ENCODE peak calls at places on chromosome 16, in four cellular contexts. Y is left ventricle myocardium inferior, A is PC-9, N is GM12864. Q is an unnamed sample.

GRCh38 chr16:87674405-87674804 is 72.1 kb downstream of the JPH3 start:
- DNase-seq in N (no peak), A (no peak), Y (no peak), Q (no peak)

GRCh38 chr16:3879258-3879886 is 1.1 kb downstream of the CREBBP start:
- DNase-seq in N (no peak), Y (peak), A (no peak), Q (peak)

GRCh38 chr16:21038197-21038596 is 112.4 kb downstream of the DNAH3 start:
- DNase-seq in Y (no peak), A (no peak), N (no peak), Q (no peak)

GRCh38 chr16:57092786-57093301 is 461 bp downstream of the CPNE2 start:
- DNase-seq in N (no peak), Y (peak), A (peak), Q (peak)

GRCh38 chr16:57916735-57917450 is 54.0 kb downstream of the CNGB1 start:
- DNase-seq in A (peak), N (no peak), Y (no peak), Q (peak)

GRCh38 chr16:11016993-11017392 is 72.6 kb downstream of the CLEC16A start:
- DNase-seq in N (no peak), A (peak), Y (peak), Q (peak)

GRCh38 chr16:4273858-4274291 is 1.1 kb upstream of the TFAP4 start:
- DNase-seq in Y (peak), N (no peak), A (peak), Q (peak)

GRCh38 chr16:23207485-23207884 is 24.9 kb downstream of the SCNN1G start:
- DNase-seq in N (no peak), A (no peak), Y (no peak), Q (no peak)

GRCh38 chr16:2420035-2420434 is 9.2 kb upstream of the CCNF start:
- DNase-seq in N (no peak), A (no peak), Y (no peak), Q (no peak)

GRCh38 chr16:67025151-67025550 is 3.8 kb upstream of the CBFB start:
- DNase-seq in Y (no peak), A (no peak), N (no peak), Q (no peak)

GRCh38 chr16:66904846-66905632 is 13.6 kb downstream of the CDH16 start:
- DNase-seq in Y (peak), N (no peak), A (no peak), Q (peak)

GRCh38 chr16:69709456-69710084 is 16.8 kb downstream of the NQO1 start:
- DNase-seq in N (peak), A (no peak), Y (no peak), Q (peak)

GRCh38 chr16:47660540-47660939 is 199.4 kb downstream of the PHKB start:
- DNase-seq in N (no peak), Y (no peak), A (no peak), Q (no peak)

GRCh38 chr16:57941016-57941656 is 29.8 kb downstream of the CNGB1 start:
- DNase-seq in Y (peak), N (no peak), A (peak), Q (peak)

GRCh38 chr16:53768593-53768992 is 64.6 kb downstream of the FTO start:
- DNase-seq in Y (no peak), A (peak), N (no peak), Q (peak)

GRCh38 chr16:48870141-48870540 is 260.2 kb upstream of the N4BP1 start:
- DNase-seq in A (no peak), Y (no peak), N (no peak), Q (no peak)

GRCh38 chr16:87000007-87000406 is 317.2 kb downstream of the C16orf95 start:
- DNase-seq in A (no peak), N (no peak), Y (no peak), Q (no peak)

GRCh38 chr16:70428178-70428998 is 10.5 kb downstream of the ST3GAL2 start:
- DNase-seq in A (peak), Y (peak), N (no peak), Q (peak)

GRCh38 chr16:5073279-5073629 is 1.6 kb downstream of the ALG1 start:
- DNase-seq in A (no peak), Y (no peak), N (no peak), Q (peak)

GRCh38 chr16:66682271-66682670 is 14.3 kb downstream of the CMTM4 start:
- DNase-seq in Y (no peak), N (no peak), A (no peak), Q (no peak)

GRCh38 chr16:27195068-27195741 is 8.1 kb upstream of the KDM8 start:
- DNase-seq in N (no peak), Y (no peak), A (no peak), Q (peak)

GRCh38 chr16:6524501-6524900 is 808.1 kb upstream of the RBFOX1 start:
- DNase-seq in N (no peak), Y (no peak), A (no peak), Q (no peak)

GRCh38 chr16:23807028-23807427 is 28.8 kb upstream of the PRKCB start:
- DNase-seq in A (no peak), N (no peak), Y (no peak), Q (no peak)

GRCh38 chr16:89924298-89924924 is 1.3 kb downstream of the TUBB3 start:
- DNase-seq in N (no peak), A (no peak), Y (no peak), Q (peak)

DNA sequence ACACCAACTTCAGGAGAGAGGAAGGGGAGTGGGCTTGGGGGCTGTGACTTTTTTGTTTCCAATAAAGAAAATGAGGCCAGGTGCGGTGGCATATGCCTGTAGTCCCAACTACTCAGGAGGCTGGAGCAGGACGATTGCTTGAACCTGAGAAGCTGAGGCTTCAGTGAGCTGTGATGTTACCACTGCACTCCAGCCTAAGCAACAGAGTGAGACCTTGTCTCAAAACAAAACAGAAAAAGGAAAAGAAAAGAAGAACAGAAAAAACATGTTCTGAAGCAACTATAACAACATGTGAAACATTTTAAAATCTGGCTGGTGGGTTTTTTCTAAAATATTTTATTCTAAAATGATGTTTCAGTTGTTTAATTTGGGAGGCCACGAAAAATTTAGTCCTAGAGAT is 554.0 kb upstream of the ZFHX3 start:
- DNase-seq in A (no peak), Y (no peak), N (peak), Q (no peak)
- H3K4me3 ChIP-seq in A (no peak), Y (no peak), N (peak), Q (no peak)

GRCh38 chr16:85728879-85729278 is 22.0 kb downstream of the C16orf74 start:
- DNase-seq in Y (no peak), A (no peak), N (no peak), Q (no peak)
- TF ChIP-seq CTCF in Y (no peak), A (peak), N (peak), Q (peak)

GRCh38 chr16:64687089-64687488 is 434.8 kb downstream of the CDH11 start:
- DNase-seq in N (no peak), A (no peak), Y (no peak), Q (no peak)

GRCh38 chr16:64687796-64688195 is 434.1 kb downstream of the CDH11 start:
- DNase-seq in N (no peak), A (no peak), Y (no peak), Q (no peak)
- H3K4me3 ChIP-seq in N (no peak), A (no peak), Y (no peak), Q (no peak)

GRCh38 chr16:85443531-85443930 is 169.6 kb upstream of the GSE1 start:
- DNase-seq in N (no peak), A (no peak), Y (no peak), Q (no peak)

GRCh38 chr16:85443116-85443515 is 170.0 kb upstream of the GSE1 start:
- DNase-seq in N (no peak), A (no peak), Y (no peak), Q (no peak)

GRCh38 chr16:85440744-85441143 is 172.4 kb upstream of the GSE1 start:
- DNase-seq in N (no peak), A (no peak), Y (no peak), Q (no peak)

GRCh38 chr16:85441890-85442670 is 171.0 kb upstream of the GSE1 start:
- DNase-seq in N (no peak), Y (no peak), A (no peak), Q (no peak)

DNA sequence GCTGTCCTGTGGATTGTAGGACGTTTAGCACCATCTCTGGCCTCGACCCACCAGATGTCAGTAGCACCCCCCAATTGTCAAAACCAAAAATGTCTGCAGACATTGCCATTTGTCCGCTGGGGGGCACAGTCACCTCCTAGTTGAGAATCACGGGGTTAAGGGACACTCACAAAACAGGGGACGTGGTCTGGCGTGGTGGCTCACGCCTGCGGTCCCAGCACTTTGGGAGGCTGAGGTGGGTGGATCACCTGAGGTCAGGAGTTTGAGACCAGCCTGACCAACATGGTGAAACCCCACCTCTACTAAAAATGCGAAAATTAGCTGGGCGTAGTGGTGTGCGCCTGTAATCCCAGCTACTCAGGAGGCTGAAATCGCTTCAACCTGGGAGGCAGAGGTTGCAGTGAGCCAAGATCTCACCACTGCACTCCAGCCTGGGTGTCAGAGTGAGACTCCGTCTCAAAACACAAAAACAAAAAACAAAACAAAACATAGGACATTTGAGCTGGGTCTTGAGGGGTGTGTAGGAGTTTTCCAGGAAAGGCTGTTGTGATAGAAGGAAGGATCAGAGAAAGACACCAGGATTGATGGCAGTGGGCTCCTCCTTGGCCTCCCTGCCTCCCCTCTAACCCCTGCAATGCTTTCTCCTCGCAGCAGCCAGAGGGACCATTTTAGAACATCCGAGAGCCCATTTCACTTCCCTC is 171.8 kb upstream of the GSE1 start:
- DNase-seq in A (no peak), N (no peak), Y (no peak), Q (no peak)
- TF ChIP-seq CTCF in A (peak), N (peak), Y (no peak), Q (no peak)

GRCh38 chr16:50591800-50592771 is 43.9 kb downstream of the NKD1 start:
- DNase-seq in Y (peak), N (no peak), A (no peak), Q (no peak)

GRCh38 chr16:50585331-50585776 is 37.2 kb downstream of the NKD1 start:
- DNase-seq in A (no peak), Y (peak), N (no peak), Q (no peak)

GRCh38 chr16:50591209-50591608 is 43.0 kb downstream of the NKD1 start:
- DNase-seq in N (no peak), Y (no peak), A (no peak), Q (no peak)

GRCh38 chr16:50587543-50587942 is 39.3 kb downstream of the NKD1 start:
- DNase-seq in N (no peak), Y (no peak), A (no peak), Q (no peak)

GRCh38 chr16:50588276-50588675 is 40.1 kb downstream of the NKD1 start:
- DNase-seq in A (no peak), N (no peak), Y (no peak), Q (no peak)
- H3K4me3 ChIP-seq in A (no peak), N (no peak), Y (no peak), Q (no peak)